ENCODE peak calls at places on chromosome 10, in six cellular contexts. One of them, this sample, is unnamed. For H3K27me3, the result is how much of the 10 kb centered on the place peaks cover.

GRCh38 chr10:65340340-65340739 is 1585.5 kb upstream of the LRRTM3 start:
- DNase-seq in bronchial epithelial cell: no peak
- DNase-seq in H7: no peak
- DNase-seq in heart right ventricle: no peak
- DNase-seq in endothelial cell of umbilical vein: peak
- DNase-seq in right cardiac atrium: no peak
- DNase-seq in this sample: no peak

GRCh38 chr10:85535926-85536325 is 830.7 kb downstream of the GRID1 start:
- DNase-seq in endothelial cell of umbilical vein: no peak
- DNase-seq in bronchial epithelial cell: no peak
- DNase-seq in H7: no peak
- DNase-seq in heart right ventricle: no peak
- DNase-seq in right cardiac atrium: no peak
- DNase-seq in this sample: no peak

GRCh38 chr10:121592155-121592890 is 5.9 kb downstream of the FGFR2 start:
- DNase-seq in endothelial cell of umbilical vein: no peak
- DNase-seq in H7: peak
- DNase-seq in heart right ventricle: no peak
- DNase-seq in right cardiac atrium: no peak
- DNase-seq in bronchial epithelial cell: no peak
- DNase-seq in this sample: no peak

GRCh38 chr10:126972622-126973414 is 67.6 kb downstream of the DOCK1 start:
- DNase-seq in right cardiac atrium: no peak
- DNase-seq in heart right ventricle: no peak
- DNase-seq in endothelial cell of umbilical vein: peak
- DNase-seq in bronchial epithelial cell: peak
- DNase-seq in H7: no peak
- DNase-seq in this sample: no peak

GRCh38 chr10:92110039-92110794 is 180.7 kb downstream of the CPEB3 start:
- DNase-seq in heart right ventricle: no peak
- DNase-seq in right cardiac atrium: no peak
- DNase-seq in endothelial cell of umbilical vein: no peak
- DNase-seq in bronchial epithelial cell: no peak
- DNase-seq in H7: no peak
- DNase-seq in this sample: no peak

GRCh38 chr10:29302499-29302898 is 13.6 kb downstream of the LYZL1 start:
- DNase-seq in right cardiac atrium: no peak
- DNase-seq in bronchial epithelial cell: no peak
- DNase-seq in endothelial cell of umbilical vein: no peak
- DNase-seq in H7: peak
- DNase-seq in heart right ventricle: no peak
- DNase-seq in this sample: no peak

GRCh38 chr10:22713853-22714523 is 390 bp downstream of the PIP4K2A start:
- DNase-seq in endothelial cell of umbilical vein: peak
- DNase-seq in H7: peak
- DNase-seq in bronchial epithelial cell: no peak
- DNase-seq in heart right ventricle: peak
- DNase-seq in right cardiac atrium: peak
- DNase-seq in this sample: peak

GRCh38 chr10:29804025-29804852 is 169.5 kb upstream of the SVIL start:
- DNase-seq in H7: no peak
- DNase-seq in endothelial cell of umbilical vein: peak
- DNase-seq in right cardiac atrium: peak
- DNase-seq in bronchial epithelial cell: peak
- DNase-seq in heart right ventricle: no peak
- DNase-seq in this sample: no peak

GRCh38 chr10:73116017-73116416 is 5.8 kb downstream of the NUDT13 start:
- DNase-seq in endothelial cell of umbilical vein: no peak
- DNase-seq in H7: no peak
- DNase-seq in heart right ventricle: no peak
- DNase-seq in right cardiac atrium: no peak
- DNase-seq in bronchial epithelial cell: no peak
- DNase-seq in this sample: no peak

GRCh38 chr10:54866666-54867065 is 65.6 kb upstream of the PCDH15 start:
- DNase-seq in bronchial epithelial cell: no peak
- DNase-seq in right cardiac atrium: no peak
- DNase-seq in heart right ventricle: no peak
- DNase-seq in endothelial cell of umbilical vein: no peak
- DNase-seq in H7: no peak
- DNase-seq in this sample: no peak

DNA sequence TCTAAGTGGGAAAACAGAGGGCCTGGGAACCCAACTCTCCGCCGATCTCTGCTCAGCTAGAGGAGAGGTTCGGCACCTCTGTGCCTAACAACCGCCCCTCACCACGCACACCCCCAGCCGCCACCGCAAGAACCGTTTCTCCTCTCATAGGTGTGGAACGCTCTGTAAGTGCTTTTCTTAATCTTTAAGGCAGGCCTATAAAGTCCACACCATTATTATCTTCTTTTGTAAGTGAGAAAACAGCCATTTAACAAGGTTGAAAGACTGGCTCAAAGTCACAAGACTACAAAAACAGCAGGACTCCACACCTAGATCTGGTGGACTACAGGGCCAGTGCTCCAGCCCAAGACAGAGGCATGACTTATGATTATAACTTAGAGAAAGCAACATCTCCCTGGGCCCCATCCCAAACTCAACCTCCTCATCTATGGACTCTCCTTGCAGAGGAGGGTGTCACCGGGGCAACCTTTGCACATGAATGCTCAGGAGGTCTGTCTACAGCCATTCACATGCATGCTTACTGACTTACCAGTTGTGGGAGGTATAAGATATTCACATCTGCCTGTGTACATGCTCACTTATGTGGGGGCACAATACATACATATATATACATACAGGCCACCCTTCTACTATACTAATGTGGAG is 7.9 kb upstream of the NKX2-3 start:
- DNase-seq in bronchial epithelial cell: no peak
- DNase-seq in heart right ventricle: no peak
- DNase-seq in H7: peak
- DNase-seq in right cardiac atrium: no peak
- DNase-seq in endothelial cell of umbilical vein: no peak
- DNase-seq in this sample: no peak
- H3K4me3 ChIP-seq in bronchial epithelial cell: no peak
- H3K4me3 ChIP-seq in heart right ventricle: no peak
- H3K4me3 ChIP-seq in H7: no peak
- H3K4me3 ChIP-seq in right cardiac atrium: no peak
- H3K4me3 ChIP-seq in endothelial cell of umbilical vein: no peak
- H3K4me3 ChIP-seq in this sample: no peak

DNA sequence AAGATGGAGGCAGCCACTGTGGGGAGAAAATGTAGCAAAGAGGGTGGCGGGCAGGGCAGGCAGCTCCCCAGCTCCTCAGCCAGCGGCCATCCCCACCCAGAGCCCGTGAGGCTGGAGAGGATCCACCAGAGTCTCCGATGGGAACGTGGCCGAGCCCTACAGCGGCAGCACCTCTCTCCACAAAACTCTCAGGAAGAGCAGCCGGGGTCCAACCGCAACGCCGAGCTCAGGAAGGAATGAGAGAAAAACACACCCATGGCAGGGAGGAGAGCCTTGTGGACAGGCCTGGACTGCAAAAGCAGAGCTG is 54.0 kb upstream of the ADGRA1 start:
- DNase-seq in right cardiac atrium: no peak
- DNase-seq in H7: no peak
- DNase-seq in endothelial cell of umbilical vein: no peak
- DNase-seq in bronchial epithelial cell: no peak
- DNase-seq in heart right ventricle: no peak
- DNase-seq in this sample: no peak
- H3K27me3 ChIP-seq in right cardiac atrium: under half
- H3K27me3 ChIP-seq in H7: under half
- H3K27me3 ChIP-seq in endothelial cell of umbilical vein: under half
- H3K27me3 ChIP-seq in bronchial epithelial cell: under half
- H3K27me3 ChIP-seq in heart right ventricle: under half
- H3K27me3 ChIP-seq in this sample: under half

GRCh38 chr10:1489801-1490200 is 247.5 kb downstream of the ADARB2 start:
- DNase-seq in heart right ventricle: no peak
- DNase-seq in H7: no peak
- DNase-seq in endothelial cell of umbilical vein: no peak
- DNase-seq in right cardiac atrium: no peak
- DNase-seq in bronchial epithelial cell: no peak
- DNase-seq in this sample: no peak
- H3K4me3 ChIP-seq in heart right ventricle: no peak
- H3K4me3 ChIP-seq in H7: no peak
- H3K4me3 ChIP-seq in endothelial cell of umbilical vein: no peak
- H3K4me3 ChIP-seq in right cardiac atrium: no peak
- H3K4me3 ChIP-seq in bronchial epithelial cell: no peak
- H3K4me3 ChIP-seq in this sample: no peak

DNA sequence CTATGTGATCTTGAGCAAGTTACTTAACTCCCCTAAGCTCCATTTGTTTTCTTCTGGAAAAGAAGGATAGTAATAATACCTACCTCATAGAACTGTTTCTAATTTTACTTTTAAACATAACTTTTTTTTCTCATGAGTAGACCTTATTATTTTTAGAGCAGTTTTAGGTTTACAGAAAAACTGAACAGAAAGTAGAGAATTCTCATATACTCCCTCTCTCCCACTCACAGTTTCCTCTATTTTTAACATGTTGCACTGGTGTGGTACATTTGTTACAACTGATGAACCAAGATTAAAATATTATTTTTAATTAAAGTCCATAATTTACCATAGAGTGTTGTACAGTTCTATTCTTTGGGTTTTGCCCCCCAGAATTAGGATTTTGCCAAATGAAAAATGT is 221.3 kb upstream of the CSTF2T start:
- DNase-seq in endothelial cell of umbilical vein: no peak
- DNase-seq in right cardiac atrium: no peak
- DNase-seq in heart right ventricle: no peak
- DNase-seq in H7: no peak
- DNase-seq in bronchial epithelial cell: no peak
- DNase-seq in this sample: no peak
- H3K27me3 ChIP-seq in endothelial cell of umbilical vein: under half
- H3K27me3 ChIP-seq in right cardiac atrium: under half
- H3K27me3 ChIP-seq in heart right ventricle: under half
- H3K27me3 ChIP-seq in H7: under half
- H3K27me3 ChIP-seq in bronchial epithelial cell: under half
- H3K27me3 ChIP-seq in this sample: under half